ENCODE peak calls at places on chromosome 10, in five cellular contexts. M is pons, L is CMK, D is ELF-1, O is astrocyte. Z is an unnamed sample.

GRCh38 chr10:103881420-103882284 is 26.3 kb upstream of the SH3PXD2A start:
- DNase-seq in M (no peak), L (no peak), O (no peak), D (no peak), Z (no peak)

GRCh38 chr10:128150045-128150493 is 23.8 kb upstream of the MKI67 start:
- DNase-seq in L (no peak), D (peak; percentile 92), O (peak; percentile 28), M (peak; percentile 49), Z (peak; percentile 67)

GRCh38 chr10:69479737-69480412 is 28.6 kb downstream of the TSPAN15 start:
- DNase-seq in M (no peak), L (peak; percentile 58), O (no peak), D (peak; percentile 39), Z (peak; percentile 58)

GRCh38 chr10:69234447-69234846 is 14.3 kb downstream of the HKDC1 start:
- DNase-seq in M (no peak), L (no peak), O (no peak), D (no peak), Z (no peak)

GRCh38 chr10:116490028-116490662 is 55.6 kb upstream of the PNLIP start:
- DNase-seq in L (no peak), M (peak; percentile 12), O (no peak), D (no peak), Z (peak; percentile 7)

GRCh38 chr10:75651452-75651851 is 220.0 kb downstream of the LRMDA start:
- DNase-seq in O (no peak), D (peak; percentile 29), L (no peak), M (peak; percentile 17), Z (peak; percentile 10)

GRCh38 chr10:71659050-71659738 is 60.4 kb downstream of the C10orf105 start:
- DNase-seq in D (peak; percentile 50), L (no peak), M (no peak), O (no peak), Z (no peak)

GRCh38 chr10:11165591-11166543 is 148.2 kb downstream of the CELF2 start:
- DNase-seq in D (peak; percentile 77), M (no peak), O (no peak), L (no peak), Z (peak; percentile 62)

GRCh38 chr10:62043493-62043938 is 142.0 kb downstream of the ARID5B start:
- DNase-seq in O (peak; percentile 95), D (no peak), M (peak; percentile 66), L (no peak), Z (no peak)

GRCh38 chr10:132183046-132183445 is 3.7 kb upstream of the DPYSL4 start:
- DNase-seq in M (peak; percentile 48), L (no peak), O (no peak), D (no peak), Z (no peak)

GRCh38 chr10:58666024-58666423 is 153.4 kb downstream of the BICC1 start:
- DNase-seq in L (no peak), O (peak; percentile 41), M (no peak), D (no peak), Z (no peak)

GRCh38 chr10:25028711-25029110 is 12.3 kb downstream of the THNSL1 start:
- DNase-seq in L (no peak), D (no peak), O (peak; percentile 33), M (no peak), Z (no peak)

GRCh38 chr10:50541317-50541716 is 82.4 kb downstream of the SGMS1 start:
- DNase-seq in L (no peak), D (no peak), M (no peak), O (no peak), Z (no peak)

GRCh38 chr10:26222563-26222962 is 6.0 kb downstream of the GAD2 start:
- DNase-seq in D (peak; percentile 19), O (no peak), M (no peak), L (peak; percentile 20), Z (no peak)

GRCh38 chr10:31147220-31147608 is 115.5 kb upstream of the ZNF438 start:
- DNase-seq in O (peak; percentile 75), M (no peak), L (no peak), D (no peak), Z (no peak)

GRCh38 chr10:17140386-17140761 is 10.8 kb upstream of the CUBN start:
- DNase-seq in O (no peak), D (no peak), L (no peak), M (no peak), Z (no peak)

GRCh38 chr10:73263948-73264347 is 11.5 kb upstream of the MRPS16 start:
- DNase-seq in D (no peak), M (peak; percentile 22), O (no peak), L (no peak), Z (peak; percentile 3)

GRCh38 chr10:132589681-132590080 is 52.1 kb downstream of the INPP5A start:
- DNase-seq in O (no peak), M (no peak), D (no peak), L (no peak), Z (no peak)

GRCh38 chr10:23065549-23065948 is 29.8 kb upstream of the MSRB2 start:
- DNase-seq in L (no peak), O (peak; percentile 79), D (no peak), M (peak; percentile 95), Z (peak; percentile 96)

Z was measured in Ammon's horn.